ENCODE peak calls at places on chromosomes 6 and 20, in nine cellular contexts. G is posterior cingulate gyrus; P is aorta; D is activated naive CD8-positive, alpha-beta T cell treated with anti-CD3 and anti-CD28 coated beads for 36 hours; B is psoas muscle; K is uterus; X is AG10803; Q is T1000; Z is SW480. O is an unnamed sample.
A peak's percentile ranks its signal among the peaks of the same experiment; 100 is the strongest.

GRCh38 chr20:19269737-19270325 is 57.4 kb downstream of the SLC24A3 start:
- DNase-seq in G (no peak), P (no peak), D (no peak), B (no peak), K (no peak), X (peak; percentile 67), Q (no peak), Z (no peak), O (no peak)

GRCh38 chr20:9397928-9398327 is 116.5 kb upstream of the LAMP5 start:
- DNase-seq in G (no peak), P (no peak), D (no peak), B (no peak), K (no peak), X (no peak), Q (no peak), Z (no peak), O (no peak)

GRCh38 chr6:144283781-144284473 is 1.2 kb upstream of the UTRN start:
- DNase-seq in G (no peak), P (no peak), D (no peak), B (no peak), K (no peak), X (peak; percentile 28), Q (no peak), Z (peak; percentile 10), O (no peak)

GRCh38 chr6:109308018-109308492 is 74.2 kb downstream of the CD164 start:
- DNase-seq in G (no peak), P (peak; percentile 86), D (peak; percentile 10), B (peak; percentile 77), K (no peak), X (peak; percentile 80), Q (peak; percentile 18), Z (no peak), O (peak; percentile 45)

GRCh38 chr6:157119502-157120027 is 203.8 kb downstream of the TMEM242 start:
- DNase-seq in G (no peak), P (no peak), D (no peak), B (no peak), K (no peak), X (no peak), Q (no peak), Z (no peak), O (no peak)

GRCh38 chr6:4581468-4582420 is 194.5 kb upstream of the CDYL start:
- DNase-seq in G (no peak), P (no peak), D (no peak), B (no peak), K (no peak), X (peak; percentile 97), Q (peak; percentile 44), Z (peak; percentile 16), O (peak; percentile 47)

GRCh38 chr6:5619249-5619648 is 357.9 kb downstream of the FARS2 start:
- DNase-seq in G (no peak), P (no peak), D (peak; percentile 38), B (no peak), K (no peak), X (no peak), Q (no peak), Z (no peak), O (no peak)

GRCh38 chr6:101396552-101397173 is 3.2 kb downstream of the GRIK2 start:
- DNase-seq in G (no peak), P (peak; percentile 83), D (no peak), B (peak; percentile 46), K (no peak), X (peak; percentile 40), Q (peak; percentile 32), Z (peak; percentile 18), O (peak; percentile 22)

GRCh38 chr20:57849868-57850215 is 140.0 kb upstream of the PMEPA1 start:
- DNase-seq in G (no peak), P (no peak), D (no peak), B (no peak), K (no peak), X (no peak), Q (no peak), Z (no peak), O (no peak)

GRCh38 chr20:36360429-36360828 is 54.3 kb downstream of the DLGAP4 start:
- DNase-seq in G (no peak), P (no peak), D (no peak), B (no peak), K (no peak), X (no peak), Q (no peak), Z (no peak), O (no peak)

GRCh38 chr6:71066153-71066552 is 109.3 kb upstream of the B3GAT2 start:
- DNase-seq in G (no peak), P (no peak), D (no peak), B (no peak), K (no peak), X (no peak), Q (no peak), Z (no peak), O (no peak)

GRCh38 chr20:7302256-7302655 is 534.8 kb downstream of the BMP2 start:
- DNase-seq in G (no peak), P (no peak), D (no peak), B (no peak), K (no peak), X (no peak), Q (no peak), Z (no peak), O (no peak)

GRCh38 chr6:159002432-159003160 is 2.6 kb upstream of the RSPH3 start:
- DNase-seq in G (peak; percentile 87), P (no peak), D (no peak), B (no peak), K (no peak), X (peak; percentile 42), Q (no peak), Z (no peak), O (peak; percentile 12)

GRCh38 chr20:14341782-14342181 is 4.4 kb upstream of the FLRT3 start:
- DNase-seq in G (no peak), P (no peak), D (no peak), B (peak; percentile 55), K (no peak), X (no peak), Q (no peak), Z (no peak), O (no peak)

GRCh38 chr20:51162015-51162414 is 139.1 kb upstream of the KCNG1 start:
- DNase-seq in G (no peak), P (no peak), D (no peak), B (no peak), K (no peak), X (no peak), Q (no peak), Z (no peak), O (no peak)

GRCh38 chr20:43691928-43692524 is 25.1 kb downstream of the MYBL2 start:
- DNase-seq in G (peak; percentile 89), P (no peak), D (peak; percentile 50), B (no peak), K (no peak), X (peak; percentile 36), Q (peak; percentile 22), Z (peak; percentile 58), O (peak; percentile 59)

GRCh38 chr20:40279390-40279789 is 409.6 kb downstream of the MAFB start:
- DNase-seq in G (no peak), P (no peak), D (no peak), B (no peak), K (peak; percentile 61), X (peak; percentile 94), Q (peak; percentile 38), Z (peak; percentile 26), O (no peak)

GRCh38 chr20:21147593-21147992 is 21.7 kb downstream of the KIZ start:
- DNase-seq in G (no peak), P (no peak), D (no peak), B (no peak), K (no peak), X (peak; percentile 38), Q (no peak), Z (no peak), O (no peak)

GRCh38 chr6:3363296-3364025 is 93.4 kb downstream of the SLC22A23 start:
- DNase-seq in G (no peak), P (no peak), D (no peak), B (no peak), K (no peak), X (no peak), Q (no peak), Z (peak; percentile 80), O (no peak)

GRCh38 chr6:143529095-143529494 is 17.6 kb upstream of the FUCA2 start:
- DNase-seq in G (no peak), P (no peak), D (no peak), B (no peak), K (no peak), X (peak; percentile 17), Q (no peak), Z (no peak), O (no peak)

GRCh38 chr20:50303573-50304500 is 113.2 kb downstream of the CEBPB start:
- DNase-seq in G (peak; percentile 87), P (peak; percentile 88), D (no peak), B (peak; percentile 89), K (peak; percentile 88), X (peak; percentile 95), Q (no peak), Z (no peak), O (no peak)

GRCh38 chr6:15023448-15023847 is 222.4 kb upstream of the JARID2 start:
- DNase-seq in G (no peak), P (no peak), D (peak; percentile 60), B (no peak), K (no peak), X (no peak), Q (no peak), Z (no peak), O (no peak)

GRCh38 chr6:124928831-124929230 is 33.4 kb upstream of the RNF217 start:
- DNase-seq in G (no peak), P (no peak), D (no peak), B (no peak), K (no peak), X (no peak), Q (no peak), Z (no peak), O (no peak)

GRCh38 chr20:58268936-58269619 is 40.4 kb upstream of the RAB22A start:
- DNase-seq in G (no peak), P (no peak), D (no peak), B (no peak), K (no peak), X (no peak), Q (no peak), Z (no peak), O (no peak)

GRCh38 chr6:106757267-106757666 is 127.9 kb downstream of the QRSL1 start:
- DNase-seq in G (no peak), P (no peak), D (no peak), B (no peak), K (no peak), X (no peak), Q (no peak), Z (no peak), O (no peak)

GRCh38 chr6:15974817-15975216 is 154.1 kb upstream of the MYLIP start:
- DNase-seq in G (no peak), P (no peak), D (no peak), B (no peak), K (no peak), X (no peak), Q (no peak), Z (no peak), O (no peak)

GRCh38 chr6:10269814-10270472 is 144.9 kb downstream of the TFAP2A start:
- DNase-seq in G (no peak), P (no peak), D (no peak), B (no peak), K (no peak), X (no peak), Q (no peak), Z (no peak), O (no peak)

GRCh38 chr20:31760457-31761240 is 21.6 kb downstream of the TPX2 start:
- DNase-seq in G (no peak), P (no peak), D (no peak), B (no peak), K (no peak), X (peak; percentile 24), Q (no peak), Z (no peak), O (no peak)

GRCh38 chr6:122696079-122696478 is 83.4 kb upstream of the FABP7 start:
- DNase-seq in G (no peak), P (no peak), D (no peak), B (no peak), K (no peak), X (peak; percentile 66), Q (no peak), Z (peak; percentile 26), O (no peak)